ENCODE peak calls at places on chromosomes 5 and 9, in nine cellular contexts. D is AG10803; O is WTC11; M is RWPE1; U is GM13976; P is SK-N-SH; T is CD8-positive, alpha-beta T cell; S is psoas muscle; Z is transverse colon. C is an unnamed sample.
A peak's percentile ranks its signal among the peaks of the same experiment; 100 is the strongest.

GRCh38 chr9:106481003-106481614 is 381.9 kb upstream of the ZNF462 start:
- DNase-seq in D (peak; percentile 63), S (no peak), U (no peak), P (peak; percentile 27), Z (no peak), T (no peak), M (no peak), O (no peak), C (no peak)

GRCh38 chr5:126490167-126490937 is 67.1 kb downstream of the GRAMD2B start:
- DNase-seq in Z (no peak), S (no peak), T (no peak), P (no peak), O (peak; percentile 23), D (peak; percentile 90), U (no peak), M (no peak), C (no peak)

GRCh38 chr5:59660737-59661136 is 232.8 kb downstream of the PDE4D start:
- DNase-seq in U (peak; percentile 28), O (no peak), M (peak; percentile 46), S (no peak), Z (no peak), P (peak; percentile 21), D (peak; percentile 40), T (no peak), C (peak; percentile 36)

GRCh38 chr9:17052626-17053025 is 82.2 kb upstream of the CNTLN start:
- DNase-seq in D (no peak), Z (no peak), P (no peak), O (no peak), S (no peak), M (no peak), U (no peak), T (no peak), C (no peak)

GRCh38 chr5:7420506-7421280 is 24.8 kb downstream of the ADCY2 start:
- DNase-seq in M (no peak), S (no peak), U (no peak), T (no peak), O (peak; percentile 58), D (no peak), Z (no peak), P (no peak), C (no peak)

GRCh38 chr9:88786291-88787054 is 204.8 kb upstream of the S1PR3 start:
- DNase-seq in M (no peak), Z (no peak), D (no peak), S (no peak), U (no peak), T (no peak), P (no peak), O (no peak), C (no peak)

GRCh38 chr5:135567661-135568060 is 11.1 kb downstream of the CXCL14 start:
- DNase-seq in T (no peak), S (no peak), P (no peak), U (no peak), D (no peak), Z (no peak), O (no peak), M (no peak), C (no peak)

GRCh38 chr9:110592075-110592830 is 12.7 kb upstream of the SVEP1 start:
- DNase-seq in M (no peak), P (no peak), U (no peak), S (no peak), T (no peak), D (no peak), Z (no peak), O (no peak), C (no peak)

GRCh38 chr9:93949073-93949693 is 6.0 kb downstream of the BARX1 start:
- DNase-seq in S (no peak), U (no peak), O (peak; percentile 52), Z (no peak), T (no peak), P (peak; percentile 30), M (no peak), D (no peak), C (no peak)

GRCh38 chr5:79831910-79832309 is 142.3 kb downstream of the CMYA5 start:
- DNase-seq in Z (no peak), S (peak; percentile 48), D (peak; percentile 75), U (no peak), P (no peak), M (no peak), T (no peak), O (no peak), C (no peak)

GRCh38 chr9:133561976-133562554 is 27.6 kb downstream of the ADAMTSL2 start:
- DNase-seq in M (no peak), Z (no peak), D (no peak), U (no peak), O (no peak), S (no peak), P (no peak), T (no peak), C (peak; percentile 9)

GRCh38 chr9:6153425-6153824 is 62.2 kb upstream of the IL33 start:
- DNase-seq in O (no peak), P (no peak), D (no peak), M (peak; percentile 63), Z (no peak), S (no peak), T (no peak), U (no peak), C (peak; percentile 21)

GRCh38 chr5:18420711-18421110 is 786.5 kb downstream of the TAF11L14 start:
- DNase-seq in T (no peak), S (no peak), P (no peak), M (no peak), D (no peak), Z (no peak), U (no peak), O (no peak), C (no peak)

GRCh38 chr5:58505971-58506640 is 14.9 kb downstream of the GAPT start:
- DNase-seq in T (no peak), O (no peak), P (no peak), Z (no peak), U (no peak), S (no peak), D (no peak), M (no peak), C (no peak)

GRCh38 chr9:76218868-76219462 is 175.3 kb downstream of the RFK start:
- DNase-seq in S (no peak), D (no peak), T (no peak), U (no peak), P (no peak), M (no peak), O (no peak), Z (no peak), C (no peak)

DNA sequence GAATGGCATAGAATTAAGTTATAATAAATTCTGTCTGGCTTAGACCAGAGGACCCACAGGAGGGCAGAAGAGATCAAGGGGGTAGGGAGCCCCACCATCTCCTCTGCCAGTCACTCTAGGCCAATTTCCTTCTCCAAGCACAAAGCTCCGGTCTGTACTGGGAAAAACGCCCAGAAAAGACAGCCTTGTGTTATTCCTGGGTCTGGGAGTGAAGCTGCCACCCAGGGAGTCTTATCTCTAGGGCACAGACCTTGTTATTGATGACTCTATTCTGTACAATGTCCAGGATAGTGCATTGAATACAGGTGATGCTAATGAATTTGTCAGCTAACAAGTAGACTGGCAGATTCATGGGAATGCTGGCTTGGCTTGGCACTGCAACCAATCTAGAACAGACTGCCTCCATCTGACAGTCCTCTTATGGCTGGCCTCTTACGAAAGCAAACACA is 60.7 kb downstream of the MED27 start:
- DNase-seq in M (no peak), P (no peak), T (no peak), U (no peak), O (no peak), Z (no peak), S (no peak), D (no peak), C (no peak)
- TF ChIP-seq CTCF in M (no peak), P (peak; percentile 37), T (no peak), U (no peak), O (no peak), Z (no peak), S (no peak), D (no peak), C (no peak)

GRCh38 chr5:72110401-72111013 is 3.2 kb downstream of the MAP1B start:
- DNase-seq in O (no peak), T (no peak), M (no peak), D (peak; percentile 28), P (peak; percentile 54), U (no peak), Z (no peak), S (peak; percentile 21), C (no peak)

GRCh38 chr5:72109051-72109411 is 1.8 kb downstream of the MAP1B start:
- DNase-seq in Z (no peak), U (no peak), T (no peak), P (no peak), M (no peak), S (no peak), O (no peak), D (no peak), C (no peak)

GRCh38 chr5:72107874-72108199 is 562 bp downstream of the MAP1B start:
- DNase-seq in S (no peak), Z (no peak), T (no peak), P (no peak), D (no peak), O (peak; percentile 38), U (peak; percentile 58), M (peak; percentile 34), C (peak; percentile 40)

GRCh38 chr5:72108200-72109050 is 1.1 kb downstream of the MAP1B start:
- DNase-seq in T (no peak), D (peak; percentile 60), Z (peak; percentile 36), S (peak; percentile 76), U (peak; percentile 65), P (peak; percentile 82), M (peak; percentile 79), O (peak; percentile 85), C (peak; percentile 38)

GRCh38 chr5:72109625-72110024 is 2.4 kb downstream of the MAP1B start:
- DNase-seq in T (no peak), S (no peak), Z (no peak), D (no peak), O (no peak), M (no peak), P (peak; percentile 54), U (no peak), C (no peak)
- TF ChIP-seq CTCF in T (no peak), S (no peak), Z (no peak), D (peak; percentile 30), O (no peak), M (no peak), P (peak; percentile 63), U (no peak), C (no peak)

GRCh38 chr5:68515514-68515913 is 300.0 kb downstream of the PIK3R1 start:
- DNase-seq in O (no peak), P (no peak), Z (no peak), T (no peak), S (no peak), M (no peak), U (no peak), D (no peak), C (no peak)
- TF ChIP-seq CTCF in O (no peak), P (no peak), Z (no peak), T (no peak), S (no peak), M (no peak), U (no peak), D (no peak), C (no peak)

DNA sequence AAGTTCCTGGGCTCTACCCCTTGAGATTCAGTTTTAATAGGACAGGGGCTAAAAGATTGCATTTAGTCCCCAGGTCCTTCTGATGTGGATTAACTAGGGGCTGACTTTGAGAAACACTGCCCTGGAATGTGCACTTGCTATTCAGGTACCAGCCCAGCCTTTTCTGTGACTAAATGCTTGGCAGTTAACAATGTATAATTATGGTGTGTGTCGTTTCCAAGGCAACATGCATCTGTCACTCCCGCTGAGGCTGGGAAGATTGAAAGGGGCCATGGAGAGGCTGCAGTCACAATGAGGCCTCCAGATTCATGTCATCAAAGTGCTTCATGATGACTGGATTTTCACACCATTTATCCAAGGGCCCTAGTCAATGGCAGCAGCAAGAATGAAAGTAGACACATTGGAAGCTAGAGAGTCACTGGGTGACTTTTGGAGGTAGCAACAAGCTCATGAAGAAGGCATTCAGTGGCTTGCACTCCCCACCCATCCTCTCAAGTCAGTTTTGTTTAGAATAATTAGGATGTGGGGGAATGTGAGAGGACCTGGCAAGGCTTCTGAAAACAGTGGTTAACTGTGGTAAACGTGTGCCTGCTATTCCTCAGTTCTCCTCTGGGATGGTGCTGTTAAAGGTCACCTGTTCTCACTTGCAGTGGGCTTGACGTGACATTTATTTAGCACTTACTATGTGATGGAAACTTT is 28.3 kb downstream of the RAI14 start:
- DNase-seq in M (no peak), D (peak; percentile 60), S (no peak), O (no peak), U (no peak), T (no peak), P (peak; percentile 6), Z (no peak), C (peak; percentile 17)
- TF ChIP-seq CTCF in M (no peak), D (peak; percentile 16), S (no peak), O (no peak), U (no peak), T (no peak), P (peak; percentile 35), Z (peak; percentile 18), C (no peak)

C was measured in MCF 10A.